ENCODE peak calls at places on chromosomes 3 and 15, in ten cellular contexts. G is Caco-2, Q is fibroblast of the aortic adventitia, M is BE2C, J is transverse colon, D is Peyer's patch, E is GM13977, R is A549, L is upper lobe of right lung, W is AG04450. X is an unnamed sample.
A peak's percentile ranks its signal among the peaks of the same experiment; 100 is the strongest.

GRCh38 chr3:73774645-73775044 is 149.9 kb upstream of the PDZRN3 start:
- DNase-seq in D (no peak), M (no peak), G (no peak), J (no peak), L (no peak), W (no peak), Q (no peak), E (no peak), R (no peak), X (no peak)

GRCh38 chr3:32780071-32780734 is 37.6 kb upstream of the TRIM71 start:
- DNase-seq in M (no peak), E (no peak), J (no peak), Q (no peak), G (peak; percentile 9), R (no peak), D (no peak), W (no peak), L (no peak), X (no peak)

GRCh38 chr3:190429681-190430080 is 20.0 kb downstream of the TMEM207 start:
- DNase-seq in W (no peak), E (no peak), R (no peak), D (no peak), Q (no peak), J (no peak), L (no peak), G (no peak), M (no peak), X (no peak)

GRCh38 chr3:14405120-14405885 is 2.9 kb downstream of the SLC6A6 start:
- DNase-seq in D (no peak), J (no peak), L (no peak), R (no peak), M (no peak), E (no peak), W (no peak), Q (peak; percentile 60), G (no peak), X (no peak)

GRCh38 chr15:60656491-60657284 is 177.7 kb upstream of the ICE2 start:
- DNase-seq in G (no peak), Q (peak; percentile 69), J (no peak), L (no peak), R (no peak), D (no peak), M (no peak), W (no peak), E (no peak), X (no peak)

GRCh38 chr3:195796795-195797194 is 14.9 kb downstream of the MUC4 start:
- DNase-seq in D (no peak), W (no peak), L (no peak), Q (no peak), E (no peak), J (no peak), M (no peak), R (no peak), G (no peak), X (no peak)

GRCh38 chr15:78010112-78010511 is 67.4 kb downstream of the TBC1D2B start:
- DNase-seq in L (no peak), E (no peak), W (no peak), J (no peak), G (no peak), R (no peak), D (no peak), M (no peak), Q (no peak), X (no peak)

GRCh38 chr3:52084954-52085730 is 28.8 kb upstream of the DUSP7 start:
- DNase-seq in R (no peak), D (no peak), M (no peak), L (no peak), G (peak; percentile 19), J (no peak), E (no peak), W (no peak), Q (no peak), X (no peak)

GRCh38 chr15:50800715-50801114 is 35.2 kb upstream of the SPPL2A start:
- DNase-seq in E (peak; percentile 22), J (no peak), R (no peak), G (no peak), M (no peak), W (no peak), Q (no peak), D (no peak), L (no peak), X (no peak)

GRCh38 chr3:2218826-2219225 is 120.2 kb downstream of the CNTN4 start:
- DNase-seq in E (no peak), D (no peak), J (no peak), W (no peak), R (no peak), Q (no peak), M (no peak), L (no peak), G (no peak), X (no peak)

GRCh38 chr3:188979669-188980311 is 192.0 kb upstream of the TPRG1 start:
- DNase-seq in L (no peak), E (no peak), Q (no peak), R (no peak), D (no peak), J (no peak), M (no peak), W (no peak), G (no peak), X (peak; percentile 19)

GRCh38 chr3:124885466-124886167 is 1.5 kb downstream of the ITGB5 start:
- DNase-seq in E (no peak), G (peak; percentile 6), R (peak; percentile 40), L (no peak), Q (peak; percentile 42), W (no peak), D (no peak), M (peak; percentile 42), J (no peak), X (peak; percentile 38)

GRCh38 chr3:77873599-77873998 is 833.7 kb downstream of the ROBO2 start:
- DNase-seq in M (no peak), G (no peak), L (no peak), Q (no peak), D (no peak), E (no peak), R (no peak), W (no peak), J (no peak), X (no peak)

GRCh38 chr15:88376574-88377174 is 90.5 kb downstream of the MRPL46 start:
- DNase-seq in E (no peak), L (no peak), G (no peak), R (peak; percentile 42), J (no peak), M (no peak), D (no peak), Q (peak; percentile 92), W (no peak), X (no peak)

GRCh38 chr3:183033746-183034145 is 53.4 kb upstream of the DCUN1D1 start:
- DNase-seq in Q (peak; percentile 12), L (no peak), R (no peak), G (no peak), J (no peak), W (no peak), E (no peak), D (no peak), M (no peak), X (no peak)

GRCh38 chr15:27017168-27017809 is 46.3 kb downstream of the GABRG3 start:
- DNase-seq in Q (peak; percentile 45), M (peak; percentile 81), L (no peak), D (no peak), J (no peak), G (peak; percentile 84), R (peak; percentile 81), E (peak; percentile 38), W (peak; percentile 47), X (peak; percentile 85)

GRCh38 chr3:4633078-4634004 is 140.2 kb downstream of the ITPR1 start:
- DNase-seq in E (peak; percentile 62), Q (peak; percentile 80), J (no peak), D (no peak), G (peak; percentile 39), W (peak; percentile 20), L (no peak), M (no peak), R (peak; percentile 67), X (peak; percentile 25)

DNA sequence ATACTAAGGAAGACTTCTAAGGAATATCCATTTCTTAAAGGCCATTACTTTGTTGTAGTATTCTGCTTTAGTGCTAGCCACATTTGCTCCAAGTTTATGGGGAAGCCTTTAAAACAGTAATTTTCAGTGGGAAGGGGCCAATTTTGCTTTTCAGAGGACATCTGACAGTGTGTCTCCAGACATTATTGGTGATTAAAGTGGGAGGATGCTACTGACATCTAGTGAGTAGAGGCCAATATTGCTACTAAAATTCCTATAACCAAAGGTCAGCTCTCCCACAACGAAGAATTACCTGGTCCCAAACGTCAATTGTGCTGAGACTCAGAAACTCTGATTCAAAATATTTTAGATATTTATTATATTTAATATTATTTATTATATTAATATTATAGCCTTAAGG is 24.8 kb downstream of the SLC28A2 start:
- DNase-seq in Q (peak; percentile 49), D (no peak), R (peak; percentile 33), L (no peak), G (peak; percentile 41), M (no peak), J (no peak), W (no peak), E (peak; percentile 37), X (no peak)
- TF ChIP-seq CTCF in Q (peak; percentile 37), D (no peak), R (peak; percentile 57), L (peak; percentile 43), G (no peak), M (peak; percentile 65), J (peak; percentile 37), W (peak; percentile 43), E (peak; percentile 45), X (no peak)

GRCh38 chr3:129352045-129352444 is 73.4 kb downstream of the HMCES start:
- DNase-seq in L (no peak), J (no peak), D (no peak), E (no peak), Q (no peak), M (no peak), W (no peak), G (no peak), R (no peak), X (no peak)
- TF ChIP-seq CTCF in L (no peak), J (no peak), D (no peak), E (no peak), Q (no peak), M (peak; percentile 25), W (peak; percentile 25), G (peak; percentile 19), R (no peak), X (peak; percentile 16)

DNA sequence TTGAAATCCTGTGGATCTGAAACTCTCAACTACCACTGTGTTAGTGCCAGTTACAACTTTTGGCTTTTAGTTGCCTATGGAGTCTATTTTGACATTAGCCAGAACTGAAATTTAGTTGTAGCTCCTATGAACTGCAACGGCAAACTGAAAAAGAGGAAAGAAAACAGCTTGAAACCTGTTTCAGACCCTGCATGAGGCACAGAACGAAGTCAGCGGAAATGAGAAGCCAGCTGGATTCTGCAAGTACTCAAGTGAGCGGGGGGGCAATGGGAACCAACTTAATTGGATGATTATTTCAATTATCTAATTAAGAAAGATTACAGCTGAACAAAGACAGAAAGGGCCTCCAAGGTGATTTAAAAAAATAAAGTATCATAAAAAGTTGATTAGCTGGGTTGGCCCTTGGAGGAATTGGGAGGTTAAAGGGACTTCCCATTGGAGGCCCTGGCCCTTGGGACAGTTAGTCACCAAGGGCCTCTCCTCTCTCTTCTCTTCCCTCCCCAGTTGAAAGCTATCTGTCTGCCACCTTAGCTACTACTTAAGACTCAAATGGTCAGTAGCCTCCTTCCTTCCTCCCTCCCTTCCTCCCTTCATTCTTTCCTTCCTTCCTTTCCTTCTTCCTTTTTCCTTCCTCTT is 352.1 kb downstream of the SHQ1 start:
- DNase-seq in D (no peak), R (no peak), G (no peak), J (no peak), L (no peak), M (no peak), W (no peak), E (peak; percentile 18), Q (no peak), X (no peak)
- TF ChIP-seq CTCF in D (no peak), R (no peak), G (no peak), J (no peak), L (no peak), M (no peak), W (no peak), E (no peak), Q (no peak), X (no peak)

GRCh38 chr3:15794842-15795562 is 2.8 kb downstream of the ANKRD28 start:
- DNase-seq in G (no peak), E (no peak), Q (peak; percentile 47), W (no peak), D (no peak), J (no peak), L (no peak), M (no peak), R (no peak), X (no peak)
- TF ChIP-seq CTCF in G (no peak), E (no peak), Q (peak; percentile 48), W (peak; percentile 39), D (no peak), J (no peak), L (no peak), M (no peak), R (peak; percentile 22), X (no peak)